ENCODE peak calls at places on chromosomes 2 and 18, in six cellular contexts. One of them, this sample, is unnamed.

GRCh38 chr18:61127714-61128485 is 205.3 kb upstream of the CDH20 start:
- DNase-seq in activated naive CD4-positive, alpha-beta T cell: no peak
- DNase-seq in activated T-cell treated with anti-CD3 and anti-CD28 coated beads for 24 hours: no peak
- DNase-seq in psoas muscle: no peak
- DNase-seq in NCI-H526: peak; percentile 52
- DNase-seq in cardiac fibroblast: no peak
- DNase-seq in this sample: no peak

GRCh38 chr2:141331127-141331526 is 799.7 kb downstream of the LRP1B start:
- DNase-seq in activated naive CD4-positive, alpha-beta T cell: no peak
- DNase-seq in activated T-cell treated with anti-CD3 and anti-CD28 coated beads for 24 hours: no peak
- DNase-seq in psoas muscle: no peak
- DNase-seq in NCI-H526: no peak
- DNase-seq in cardiac fibroblast: peak; percentile 73
- DNase-seq in this sample: no peak

GRCh38 chr2:159356053-159356554 is 69.6 kb upstream of the WDSUB1 start:
- DNase-seq in activated naive CD4-positive, alpha-beta T cell: no peak
- DNase-seq in activated T-cell treated with anti-CD3 and anti-CD28 coated beads for 24 hours: no peak
- DNase-seq in psoas muscle: no peak
- DNase-seq in NCI-H526: no peak
- DNase-seq in cardiac fibroblast: no peak
- DNase-seq in this sample: no peak

GRCh38 chr2:112149194-112149593 is 11.0 kb downstream of the FBLN7 start:
- DNase-seq in activated naive CD4-positive, alpha-beta T cell: no peak
- DNase-seq in activated T-cell treated with anti-CD3 and anti-CD28 coated beads for 24 hours: no peak
- DNase-seq in psoas muscle: no peak
- DNase-seq in NCI-H526: no peak
- DNase-seq in cardiac fibroblast: no peak
- DNase-seq in this sample: no peak

GRCh38 chr2:20597868-20598183 is 53.1 kb downstream of the HS1BP3 start:
- DNase-seq in activated naive CD4-positive, alpha-beta T cell: no peak
- DNase-seq in activated T-cell treated with anti-CD3 and anti-CD28 coated beads for 24 hours: no peak
- DNase-seq in psoas muscle: no peak
- DNase-seq in NCI-H526: no peak
- DNase-seq in cardiac fibroblast: no peak
- DNase-seq in this sample: no peak

GRCh38 chr2:23940262-23940975 is at the start of gene UBXN2A:
- DNase-seq in activated naive CD4-positive, alpha-beta T cell: peak; percentile 47
- DNase-seq in activated T-cell treated with anti-CD3 and anti-CD28 coated beads for 24 hours: peak; percentile 61
- DNase-seq in psoas muscle: peak; percentile 83
- DNase-seq in NCI-H526: peak; percentile 91
- DNase-seq in cardiac fibroblast: peak; percentile 73
- DNase-seq in this sample: peak; percentile 95

GRCh38 chr2:3520591-3520990 is 1.3 kb upstream of the ADI1 start:
- DNase-seq in activated naive CD4-positive, alpha-beta T cell: no peak
- DNase-seq in activated T-cell treated with anti-CD3 and anti-CD28 coated beads for 24 hours: no peak
- DNase-seq in psoas muscle: no peak
- DNase-seq in NCI-H526: no peak
- DNase-seq in cardiac fibroblast: no peak
- DNase-seq in this sample: no peak

GRCh38 chr18:32919799-32920198 is 147.0 kb upstream of the KLHL14 start:
- DNase-seq in activated naive CD4-positive, alpha-beta T cell: no peak
- DNase-seq in activated T-cell treated with anti-CD3 and anti-CD28 coated beads for 24 hours: no peak
- DNase-seq in psoas muscle: no peak
- DNase-seq in NCI-H526: peak; percentile 84
- DNase-seq in cardiac fibroblast: peak; percentile 28
- DNase-seq in this sample: no peak

GRCh38 chr18:77102246-77103040 is 30.1 kb downstream of the MBP start:
- DNase-seq in activated naive CD4-positive, alpha-beta T cell: no peak
- DNase-seq in activated T-cell treated with anti-CD3 and anti-CD28 coated beads for 24 hours: no peak
- DNase-seq in psoas muscle: no peak
- DNase-seq in NCI-H526: no peak
- DNase-seq in cardiac fibroblast: peak; percentile 80
- DNase-seq in this sample: no peak

GRCh38 chr18:9147440-9148238 is 11.1 kb downstream of the ANKRD12 start:
- DNase-seq in activated naive CD4-positive, alpha-beta T cell: no peak
- DNase-seq in activated T-cell treated with anti-CD3 and anti-CD28 coated beads for 24 hours: no peak
- DNase-seq in psoas muscle: no peak
- DNase-seq in NCI-H526: peak; percentile 42
- DNase-seq in cardiac fibroblast: peak; percentile 88
- DNase-seq in this sample: no peak

GRCh38 chr2:215637658-215638057 is 201.8 kb upstream of the FN1 start:
- DNase-seq in activated naive CD4-positive, alpha-beta T cell: no peak
- DNase-seq in activated T-cell treated with anti-CD3 and anti-CD28 coated beads for 24 hours: no peak
- DNase-seq in psoas muscle: no peak
- DNase-seq in NCI-H526: no peak
- DNase-seq in cardiac fibroblast: peak; percentile 52
- DNase-seq in this sample: no peak

GRCh38 chr2:102094917-102095316 is 47.6 kb upstream of the IL1R1 start:
- DNase-seq in activated naive CD4-positive, alpha-beta T cell: no peak
- DNase-seq in activated T-cell treated with anti-CD3 and anti-CD28 coated beads for 24 hours: peak; percentile 38
- DNase-seq in psoas muscle: peak; percentile 50
- DNase-seq in NCI-H526: no peak
- DNase-seq in cardiac fibroblast: peak; percentile 97
- DNase-seq in this sample: no peak

GRCh38 chr2:131542438-131543384 is 15.0 kb downstream of the CCDC74A start:
- DNase-seq in activated naive CD4-positive, alpha-beta T cell: no peak
- DNase-seq in activated T-cell treated with anti-CD3 and anti-CD28 coated beads for 24 hours: no peak
- DNase-seq in psoas muscle: no peak
- DNase-seq in NCI-H526: no peak
- DNase-seq in cardiac fibroblast: no peak
- DNase-seq in this sample: no peak

GRCh38 chr18:44716697-44717163 is 36.0 kb downstream of the SETBP1 start:
- DNase-seq in activated naive CD4-positive, alpha-beta T cell: no peak
- DNase-seq in activated T-cell treated with anti-CD3 and anti-CD28 coated beads for 24 hours: no peak
- DNase-seq in psoas muscle: no peak
- DNase-seq in NCI-H526: no peak
- DNase-seq in cardiac fibroblast: no peak
- DNase-seq in this sample: no peak

GRCh38 chr2:19073522-19073921 is 284.9 kb downstream of the OSR1 start:
- DNase-seq in activated naive CD4-positive, alpha-beta T cell: no peak
- DNase-seq in activated T-cell treated with anti-CD3 and anti-CD28 coated beads for 24 hours: no peak
- DNase-seq in psoas muscle: peak; percentile 65
- DNase-seq in NCI-H526: no peak
- DNase-seq in cardiac fibroblast: peak; percentile 60
- DNase-seq in this sample: no peak

GRCh38 chr2:152335016-152335850 is at the start of gene FMNL2:
- DNase-seq in activated naive CD4-positive, alpha-beta T cell: no peak
- DNase-seq in activated T-cell treated with anti-CD3 and anti-CD28 coated beads for 24 hours: peak; percentile 41
- DNase-seq in psoas muscle: peak; percentile 90
- DNase-seq in NCI-H526: peak; percentile 94
- DNase-seq in cardiac fibroblast: peak; percentile 75
- DNase-seq in this sample: peak; percentile 88

GRCh38 chr2:240292622-240293021 is 142.8 kb upstream of the GPC1 start:
- DNase-seq in activated naive CD4-positive, alpha-beta T cell: no peak
- DNase-seq in activated T-cell treated with anti-CD3 and anti-CD28 coated beads for 24 hours: no peak
- DNase-seq in psoas muscle: no peak
- DNase-seq in NCI-H526: no peak
- DNase-seq in cardiac fibroblast: no peak
- DNase-seq in this sample: no peak

GRCh38 chr2:190338453-190338852 is 4.9 kb upstream of the INPP1 start:
- DNase-seq in activated naive CD4-positive, alpha-beta T cell: no peak
- DNase-seq in activated T-cell treated with anti-CD3 and anti-CD28 coated beads for 24 hours: no peak
- DNase-seq in psoas muscle: no peak
- DNase-seq in NCI-H526: no peak
- DNase-seq in cardiac fibroblast: no peak
- DNase-seq in this sample: no peak

GRCh38 chr2:238786792-238787490 is 60.9 kb upstream of the TWIST2 start:
- DNase-seq in activated naive CD4-positive, alpha-beta T cell: no peak
- DNase-seq in activated T-cell treated with anti-CD3 and anti-CD28 coated beads for 24 hours: no peak
- DNase-seq in psoas muscle: no peak
- DNase-seq in NCI-H526: no peak
- DNase-seq in cardiac fibroblast: no peak
- DNase-seq in this sample: no peak

GRCh38 chr2:218146056-218146455 is 20.2 kb downstream of the CXCR2 start:
- DNase-seq in activated naive CD4-positive, alpha-beta T cell: no peak
- DNase-seq in activated T-cell treated with anti-CD3 and anti-CD28 coated beads for 24 hours: no peak
- DNase-seq in psoas muscle: no peak
- DNase-seq in NCI-H526: no peak
- DNase-seq in cardiac fibroblast: no peak
- DNase-seq in this sample: no peak

GRCh38 chr2:133448195-133448594 is 120.1 kb downstream of the NCKAP5 start:
- DNase-seq in activated naive CD4-positive, alpha-beta T cell: no peak
- DNase-seq in activated T-cell treated with anti-CD3 and anti-CD28 coated beads for 24 hours: no peak
- DNase-seq in psoas muscle: no peak
- DNase-seq in NCI-H526: no peak
- DNase-seq in cardiac fibroblast: no peak
- DNase-seq in this sample: no peak

GRCh38 chr18:31983976-31984375 is 34.6 kb upstream of the RNF125 start:
- DNase-seq in activated naive CD4-positive, alpha-beta T cell: no peak
- DNase-seq in activated T-cell treated with anti-CD3 and anti-CD28 coated beads for 24 hours: no peak
- DNase-seq in psoas muscle: no peak
- DNase-seq in NCI-H526: no peak
- DNase-seq in cardiac fibroblast: no peak
- DNase-seq in this sample: no peak

GRCh38 chr2:85539361-85540130 is 578 bp downstream of the MAT2A start:
- DNase-seq in activated naive CD4-positive, alpha-beta T cell: peak; percentile 58
- DNase-seq in activated T-cell treated with anti-CD3 and anti-CD28 coated beads for 24 hours: peak; percentile 74
- DNase-seq in psoas muscle: peak; percentile 79
- DNase-seq in NCI-H526: peak; percentile 52
- DNase-seq in cardiac fibroblast: peak; percentile 65
- DNase-seq in this sample: peak; percentile 80

GRCh38 chr18:10194592-10194991 is 259.8 kb upstream of the APCDD1 start:
- DNase-seq in activated naive CD4-positive, alpha-beta T cell: no peak
- DNase-seq in activated T-cell treated with anti-CD3 and anti-CD28 coated beads for 24 hours: no peak
- DNase-seq in psoas muscle: no peak
- DNase-seq in NCI-H526: no peak
- DNase-seq in cardiac fibroblast: peak; percentile 8
- DNase-seq in this sample: no peak

This sample was measured in left lung.